ENCODE peak calls at places on chromosomes 12 and 14, in four cellular contexts. R, P, G and Y are unnamed samples.

GRCh38 chr14:96016761-96017160 is 22.4 kb upstream of the C14orf132 start:
- DNase-seq in R (no peak), P (no peak), G (no peak), Y (no peak)

GRCh38 chr12:103865151-103865730 is 24.2 kb upstream of the NT5DC3 start:
- DNase-seq in R (no peak), P (no peak), G (no peak), Y (no peak)

GRCh38 chr12:29702972-29703371 is 80.8 kb downstream of the TMTC1 start:
- DNase-seq in R (no peak), P (no peak), G (no peak), Y (no peak)

GRCh38 chr14:22939684-22940083 is 10.5 kb upstream of the PRMT5 start:
- DNase-seq in R (no peak), P (no peak), G (no peak), Y (no peak)

GRCh38 chr12:1882405-1882804 is 36.0 kb downstream of the CACNA2D4 start:
- DNase-seq in R (no peak), P (no peak), G (no peak), Y (no peak)

GRCh38 chr12:44875417-44875953 is 630 bp downstream of the NELL2 start:
- DNase-seq in R (peak), P (no peak), G (no peak), Y (peak)

GRCh38 chr14:65904988-65905387 is 492.5 kb downstream of the FUT8 start:
- DNase-seq in R (no peak), P (no peak), G (no peak), Y (no peak)

GRCh38 chr12:26748741-26749431 is 84.1 kb downstream of the ITPR2 start:
- DNase-seq in R (no peak), P (no peak), G (no peak), Y (no peak)

GRCh38 chr14:24542346-24542936 is 33.6 kb downstream of the CTSG start:
- DNase-seq in R (no peak), P (no peak), G (no peak), Y (no peak)

GRCh38 chr14:90846511-90846910 is 30.3 kb upstream of the TTC7B start:
- DNase-seq in R (no peak), P (no peak), G (no peak), Y (no peak)